ENCODE peak calls at places on chromosome 6, in six cellular contexts. V, G, E, X, M and D are unnamed samples.

GRCh38 chr6:163828038-163828790 is 413.7 kb downstream of the QKI start:
- DNase-seq in V (no peak), G (peak; percentile 33), E (peak; percentile 35), X (no peak), M (no peak), D (no peak)

GRCh38 chr6:9315966-9316650 is 880.8 kb upstream of the SLC35B3 start:
- DNase-seq in V (no peak), G (no peak), E (no peak), X (no peak), M (no peak), D (no peak)

GRCh38 chr6:36126121-36126520 is 4.2 kb upstream of the MAPK13 start:
- DNase-seq in V (no peak), G (no peak), E (no peak), X (no peak), M (no peak), D (no peak)

GRCh38 chr6:121847806-121848522 is 412.5 kb downstream of the GJA1 start:
- DNase-seq in V (no peak), G (no peak), E (no peak), X (no peak), M (no peak), D (no peak)

GRCh38 chr6:4078830-4079471 is at the start of gene FAM217A:
- DNase-seq in V (no peak), G (no peak), E (no peak), X (no peak), M (no peak), D (no peak)

GRCh38 chr6:82843291-82843885 is 222.3 kb downstream of the UBE3D start:
- DNase-seq in V (no peak), G (no peak), E (peak; percentile 12), X (no peak), M (no peak), D (no peak)

GRCh38 chr6:82589509-82590206 is 226.0 kb downstream of the TPBG start:
- DNase-seq in V (peak; percentile 26), G (peak; percentile 7), E (peak; percentile 64), X (peak; percentile 6), M (peak; percentile 85), D (peak; percentile 50)

GRCh38 chr6:22828179-22829062 is 259.1 kb downstream of the HDGFL1 start:
- DNase-seq in V (peak; percentile 72), G (peak; percentile 53), E (peak; percentile 97), X (peak; percentile 71), M (peak; percentile 93), D (peak; percentile 98)

GRCh38 chr6:169207482-169207881 is 46.2 kb downstream of the THBS2 start:
- DNase-seq in V (no peak), G (no peak), E (no peak), X (no peak), M (no peak), D (no peak)

GRCh38 chr6:28566527-28567252 is 41.0 kb downstream of the GPX5 start:
- DNase-seq in V (no peak), G (no peak), E (no peak), X (no peak), M (no peak), D (no peak)

GRCh38 chr6:160273196-160273595 is 14.6 kb upstream of the SLC22A2 start:
- DNase-seq in V (no peak), G (no peak), E (no peak), X (no peak), M (no peak), D (no peak)

GRCh38 chr6:89350281-89351037 is 2.1 kb downstream of the UBE2J1 start:
- DNase-seq in V (no peak), G (no peak), E (no peak), X (no peak), M (no peak), D (peak; percentile 83)

GRCh38 chr6:42751055-42751454 is 5.2 kb upstream of the TBCC start:
- DNase-seq in V (no peak), G (no peak), E (no peak), X (no peak), M (no peak), D (no peak)

GRCh38 chr6:132818404-132819359 is 4.3 kb downstream of the RPS12 start:
- DNase-seq in V (no peak), G (no peak), E (peak; percentile 30), X (no peak), M (peak; percentile 34), D (peak; percentile 45)

GRCh38 chr6:138957484-138957883 is 30.6 kb downstream of the REPS1 start:
- DNase-seq in V (no peak), G (no peak), E (no peak), X (no peak), M (peak; percentile 51), D (peak; percentile 69)

GRCh38 chr6:145017051-145017450 is 718.3 kb downstream of the EPM2A start:
- DNase-seq in V (no peak), G (no peak), E (no peak), X (no peak), M (no peak), D (no peak)

GRCh38 chr6:10655508-10656055 is 38.8 kb downstream of the C6orf52 start:
- DNase-seq in V (no peak), G (no peak), E (no peak), X (no peak), M (no peak), D (no peak)

GRCh38 chr6:30075094-30075986 is at the start of gene RNF39:
- DNase-seq in V (no peak), G (no peak), E (no peak), X (no peak), M (no peak), D (no peak)

GRCh38 chr6:154995241-154996162 is at the start of gene TIAM2:
- DNase-seq in V (peak; percentile 25), G (peak; percentile 61), E (no peak), X (peak; percentile 31), M (no peak), D (no peak)

GRCh38 chr6:151690768-151691562 is 116.5 kb upstream of the ESR1 start:
- DNase-seq in V (no peak), G (no peak), E (no peak), X (no peak), M (peak; percentile 15), D (peak; percentile 17)

GRCh38 chr6:105892577-105893262 is 193.4 kb upstream of the PRDM1 start:
- DNase-seq in V (no peak), G (no peak), E (no peak), X (no peak), M (no peak), D (no peak)

GRCh38 chr6:46606318-46606717 is 46.3 kb downstream of the CYP39A1 start:
- DNase-seq in V (no peak), G (no peak), E (no peak), X (no peak), M (peak; percentile 5), D (no peak)

GRCh38 chr6:154276810-154277577 is 79.6 kb downstream of the IPCEF1 start:
- DNase-seq in V (peak; percentile 8), G (no peak), E (peak; percentile 50), X (no peak), M (peak; percentile 78), D (peak; percentile 69)

GRCh38 chr6:34143884-34144580 is 1.9 kb downstream of the GRM4 start:
- DNase-seq in V (peak; percentile 40), G (peak; percentile 82), E (no peak), X (no peak), M (no peak), D (no peak)
- TF ChIP-seq CTCF in V (peak; percentile 25), G (peak; percentile 52), E (no peak), X (no peak), M (no peak), D (no peak)

GRCh38 chr6:116323863-116324262 is 44.1 kb upstream of the TSPYL1 start:
- DNase-seq in V (no peak), G (no peak), E (no peak), X (no peak), M (no peak), D (no peak)
- H3K4me3 ChIP-seq in V (no peak overlapping the region), G (no peak overlapping the region), E (no peak overlapping the region), X (no peak overlapping the region), M (no peak overlapping the region), D (no peak overlapping the region)

GRCh38 chr6:5133943-5134342 is 48.8 kb downstream of the PPP1R3G start:
- DNase-seq in V (no peak), G (no peak), E (no peak), X (no peak), M (peak; percentile 33), D (no peak)

GRCh38 chr6:5132741-5133140 is 47.6 kb downstream of the PPP1R3G start:
- DNase-seq in V (no peak), G (no peak), E (peak; percentile 98), X (no peak), M (peak; percentile 99), D (peak; percentile 99)

GRCh38 chr6:5136856-5137255 is 51.7 kb downstream of the PPP1R3G start:
- DNase-seq in V (no peak), G (no peak), E (no peak), X (no peak), M (no peak), D (no peak)

GRCh38 chr6:5138995-5139827 is 54.1 kb downstream of the PPP1R3G start:
- DNase-seq in V (no peak), G (no peak), E (no peak), X (no peak), M (no peak), D (no peak)

GRCh38 chr6:5135783-5136376 is 50.7 kb downstream of the PPP1R3G start:
- DNase-seq in V (no peak), G (peak; percentile 45), E (no peak), X (no peak), M (peak; percentile 28), D (peak; percentile 62)
- TF ChIP-seq CTCF in V (peak; percentile 32), G (peak; percentile 84), E (peak; percentile 45), X (peak; percentile 67), M (peak; percentile 54), D (peak; percentile 64)

DNA sequence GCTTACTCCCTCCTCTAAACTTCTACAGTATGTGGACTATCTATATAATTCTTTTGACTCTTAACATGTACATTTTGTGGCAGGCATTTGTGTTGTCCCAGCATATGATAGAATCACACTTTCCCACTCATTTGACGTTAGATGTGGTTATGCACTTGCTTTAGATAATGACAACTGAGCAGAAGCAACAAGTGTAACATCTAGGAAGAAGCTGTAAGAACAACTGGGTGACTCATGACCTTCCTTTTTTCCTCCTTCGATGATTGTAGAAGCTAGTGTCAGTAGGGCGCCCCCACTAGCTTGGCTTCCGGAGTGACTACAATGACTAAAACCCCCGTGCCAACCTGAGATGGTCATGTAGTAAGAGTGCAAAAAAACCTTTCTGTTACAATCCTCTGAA is 74.6 kb upstream of the CEP85L start:
- DNase-seq in V (no peak), G (no peak), E (no peak), X (no peak), M (no peak), D (no peak)
- H3K4me3 ChIP-seq in V (no peak overlapping the region), G (no peak overlapping the region), E (no peak overlapping the region), X (no peak overlapping the region), M (no peak overlapping the region), D (no peak overlapping the region)